ENCODE peak calls at places on chromosomes 6 and 20, in seven cellular contexts. X is IMR-90, E is mesendoderm, H is neuronal stem cell, G is mesenchymal stem cell, Q is trophoblast cell, R is H1. V is an unnamed sample.

GRCh38 chr6:125114248-125114858 is 39.2 kb upstream of the TPD52L1 start:
- DNase-seq in X (peak), E (peak), H (no peak), G (peak), Q (peak), R (no peak), V (no peak)

GRCh38 chr20:54355631-54356280 is 119.6 kb upstream of the DOK5 start:
- DNase-seq in X (peak), E (no peak), H (no peak), G (no peak), Q (no peak), R (no peak), V (no peak)

GRCh38 chr20:58511364-58511763 is 3.8 kb downstream of the APCDD1L start:
- DNase-seq in X (peak), E (no peak), H (no peak), G (peak), Q (peak), R (no peak), V (no peak)

GRCh38 chr6:165184192-165184979 is 125.0 kb downstream of the C6orf118 start:
- DNase-seq in X (no peak), E (no peak), H (no peak), G (no peak), Q (no peak), R (no peak), V (no peak)

GRCh38 chr6:75409286-75409685 is 84.3 kb downstream of the FILIP1 start:
- DNase-seq in X (peak), E (no peak), H (no peak), G (no peak), Q (no peak), R (no peak), V (no peak)

GRCh38 chr6:27205375-27206278 is 41.9 kb upstream of the PRSS16 start:
- DNase-seq in X (peak), E (peak), H (no peak), G (peak), Q (peak), R (no peak), V (no peak)

GRCh38 chr20:18436847-18437246 is 30.0 kb downstream of the DZANK1 start:
- DNase-seq in X (peak), E (no peak), H (no peak), G (peak), Q (no peak), R (no peak), V (no peak)

GRCh38 chr6:162620067-162620466 is 107.5 kb downstream of the PRKN start:
- DNase-seq in X (no peak), E (no peak), H (no peak), G (no peak), Q (no peak), R (no peak), V (no peak)

GRCh38 chr6:148831064-148831463 is 84.2 kb downstream of the UST start:
- DNase-seq in X (no peak), E (no peak), H (no peak), G (no peak), Q (peak), R (no peak), V (no peak)

GRCh38 chr20:38790210-38791053 is 15.1 kb upstream of the PPP1R16B start:
- DNase-seq in X (peak), E (peak), H (no peak), G (peak), Q (peak), R (no peak), V (peak)

GRCh38 chr20:13884803-13885202 is 100.0 kb downstream of the NDUFAF5 start:
- DNase-seq in X (no peak), E (no peak), H (no peak), G (no peak), Q (no peak), R (no peak), V (no peak)

GRCh38 chr6:145699462-145699861 is 35.9 kb downstream of the EPM2A start:
- DNase-seq in X (peak), E (no peak), H (no peak), G (peak), Q (no peak), R (no peak), V (no peak)

GRCh38 chr20:37389241-37389747 is 43.4 kb downstream of the SRC start:
- DNase-seq in X (no peak), E (no peak), H (no peak), G (no peak), Q (no peak), R (no peak), V (peak)

GRCh38 chr20:54680872-54681297 is 205.5 kb downstream of the DOK5 start:
- DNase-seq in X (peak), E (peak), H (peak), G (peak), Q (peak), R (no peak), V (peak)

GRCh38 chr6:55825402-55826051 is 49.9 kb downstream of the BMP5 start:
- DNase-seq in X (peak), E (peak), H (peak), G (peak), Q (peak), R (no peak), V (no peak)

GRCh38 chr6:123562264-123562663 is 74.5 kb downstream of the TRDN start:
- DNase-seq in X (no peak), E (peak), H (no peak), G (no peak), Q (no peak), R (no peak), V (no peak)
- H3K18ac ChIP-seq in X (no peak), E (peak), H (no peak), G (no peak), Q (no peak), R (no peak), V (no peak)

GRCh38 chr6:1527098-1527497 is 82.6 kb upstream of the FOXC1 start:
- DNase-seq in X (peak), E (peak), H (no peak), G (no peak), Q (no peak), R (peak), V (peak)
- H3K4ac ChIP-seq in X (peak), E (no peak), H (no peak), G (no peak), Q (no peak), R (no peak), V (no peak)

DNA sequence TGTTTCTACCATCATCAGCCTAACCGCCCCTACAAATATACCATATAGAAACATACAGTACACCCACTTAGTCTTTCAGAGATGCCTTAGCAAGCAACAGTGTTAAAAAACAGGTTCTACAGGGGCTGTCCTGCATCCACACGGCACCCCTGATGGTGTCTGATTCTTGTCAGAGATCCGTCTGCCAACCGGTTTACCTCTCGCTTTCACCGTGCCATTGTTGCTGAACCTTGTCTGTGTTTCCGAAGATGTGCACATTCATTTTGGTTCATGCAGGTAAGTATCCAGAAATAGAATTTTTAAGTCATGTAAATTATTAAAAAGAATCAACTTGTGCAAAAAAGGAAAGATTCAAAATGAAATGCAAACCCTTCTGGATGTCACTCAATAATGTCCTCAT is 52.9 kb downstream of the EPHA7 start:
- DNase-seq in X (no peak), E (no peak), H (no peak), G (no peak), Q (no peak), R (no peak), V (no peak)
- H2BK120ac ChIP-seq in X (no peak), E (no peak), H (no peak), G (no peak), Q (no peak), R (no peak), V (no peak)

GRCh38 chr6:40352006-40352405 is 235.2 kb downstream of the LRFN2 start:
- DNase-seq in X (no peak), E (no peak), H (no peak), G (peak), Q (no peak), R (no peak), V (no peak)
- H3K18ac ChIP-seq in X (no peak), E (no peak), H (no peak), G (no peak), Q (no peak), R (no peak), V (no peak)

GRCh38 chr6:106132153-106132698 is 46.1 kb downstream of the PRDM1 start:
- DNase-seq in X (no peak), E (no peak), H (no peak), G (no peak), Q (peak), R (no peak), V (no peak)

GRCh38 chr6:106134906-106135634 is 48.9 kb downstream of the PRDM1 start:
- DNase-seq in X (no peak), E (no peak), H (no peak), G (peak), Q (peak), R (no peak), V (no peak)

GRCh38 chr6:106133040-106133439 is 46.9 kb downstream of the PRDM1 start:
- DNase-seq in X (no peak), E (no peak), H (no peak), G (no peak), Q (no peak), R (no peak), V (no peak)

GRCh38 chr6:106136172-106136571 is 50.0 kb downstream of the PRDM1 start:
- DNase-seq in X (no peak), E (no peak), H (no peak), G (no peak), Q (no peak), R (no peak), V (no peak)

DNA sequence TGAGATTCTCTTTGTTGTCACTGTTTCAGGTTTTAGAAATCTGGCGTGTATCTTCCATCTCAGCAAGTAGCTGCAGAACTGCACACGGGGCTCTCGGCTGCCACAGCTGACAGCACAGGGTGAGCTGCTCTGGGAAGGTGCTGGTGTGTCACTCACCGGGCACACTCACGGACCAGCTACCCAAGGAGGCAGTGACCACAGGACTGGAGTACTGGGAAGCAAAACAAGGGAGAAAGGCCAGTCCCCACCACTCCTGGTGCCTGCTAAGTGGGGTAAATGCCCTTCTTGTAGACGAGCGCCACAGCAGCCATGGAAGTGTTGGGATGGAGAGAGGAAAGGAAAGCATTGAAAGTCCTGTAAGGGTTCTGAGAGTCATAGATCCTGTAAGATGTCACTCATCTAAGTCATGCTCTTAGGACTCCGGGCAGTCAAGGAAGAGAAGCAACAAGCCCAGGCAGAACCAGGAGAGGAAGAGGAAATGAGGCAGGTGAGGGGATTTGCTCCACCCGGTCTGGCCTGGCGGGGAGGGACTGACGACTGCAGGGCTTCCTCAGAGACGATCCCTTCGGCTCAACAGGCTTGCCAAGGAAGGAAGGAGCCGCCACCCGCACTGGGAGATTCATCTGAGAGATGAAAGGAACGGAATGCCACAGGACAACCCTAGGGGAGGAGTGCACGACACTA is 48.1 kb downstream of the PRDM1 start:
- DNase-seq in X (no peak), E (no peak), H (no peak), G (no peak), Q (peak), R (no peak), V (no peak)
- H3K4ac ChIP-seq in X (peak), E (no peak), H (no peak), G (peak), Q (no peak), R (no peak), V (no peak)

DNA sequence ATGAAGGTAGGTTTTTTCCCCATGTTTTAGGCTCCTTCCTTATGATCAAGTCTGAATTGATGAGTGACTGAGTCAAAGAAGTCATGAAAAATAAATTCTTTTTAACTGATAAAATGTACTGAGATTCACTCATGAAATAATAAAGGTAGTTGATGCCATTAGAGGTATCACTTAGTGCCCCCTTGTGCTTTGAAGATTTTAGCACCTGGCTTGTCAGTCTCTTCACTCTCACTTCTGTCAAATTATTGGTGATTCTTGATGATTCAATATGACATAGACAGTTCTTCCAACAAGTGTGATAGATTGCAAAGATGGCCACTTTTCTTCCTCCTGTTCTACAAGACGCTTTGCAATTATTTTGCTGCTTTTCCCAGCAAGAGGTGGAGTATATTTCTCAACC is 4.2 kb upstream of the DLK2 start:
- DNase-seq in X (no peak), E (no peak), H (no peak), G (no peak), Q (no peak), R (no peak), V (no peak)
- H2BK120ac ChIP-seq in X (no peak), E (no peak), H (no peak), G (no peak), Q (no peak), R (no peak), V (no peak)

GRCh38 chr6:1362643-1363042 is 26.7 kb upstream of the FOXF2 start:
- DNase-seq in X (no peak), E (no peak), H (no peak), G (no peak), Q (no peak), R (no peak), V (no peak)
- H3K18ac ChIP-seq in X (no peak), E (no peak), H (no peak), G (no peak), Q (no peak), R (no peak), V (no peak)

DNA sequence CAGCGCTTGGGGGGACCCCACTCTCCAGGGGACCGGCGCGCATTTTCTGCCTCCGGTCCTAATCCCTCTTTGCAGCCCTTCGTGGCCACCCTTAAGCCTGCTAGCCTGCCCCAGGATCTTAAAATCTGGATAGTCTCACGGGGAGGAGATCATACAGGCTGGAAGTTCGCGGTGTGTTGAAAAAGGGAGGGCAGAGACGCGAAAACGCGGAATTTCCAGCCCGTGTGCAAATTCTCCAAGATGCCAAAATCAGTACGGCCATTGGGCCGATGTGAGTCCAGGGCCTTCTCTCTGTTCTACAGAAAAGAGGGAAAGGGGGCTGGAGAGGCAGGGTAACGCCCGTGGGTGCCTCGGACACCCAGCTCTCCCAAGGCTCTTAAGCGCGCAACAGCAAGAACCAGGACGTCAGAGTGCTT is 9.4 kb downstream of the NR2E1 start:
- DNase-seq in X (no peak), E (no peak), H (no peak), G (no peak), Q (no peak), R (no peak), V (no peak)
- H3K4ac ChIP-seq in X (no peak), E (no peak), H (no peak), G (no peak), Q (no peak), R (no peak), V (no peak)